ENCODE peak calls at places on chromosome 6, in seven cellular contexts. J is amniotic epithelial cell, W is astrocyte of the spinal cord, C is neural crest cell, X is astrocyte, T is HEK293T, K is G401. P is an unnamed sample.

GRCh38 chr6:71387179-71387578 is 98.6 kb downstream of the OGFRL1 start:
- DNase-seq in J (peak), W (no peak), C (no peak), X (no peak), T (no peak), K (no peak), P (no peak)

GRCh38 chr6:130966581-130966980 is 96.5 kb downstream of the EPB41L2 start:
- DNase-seq in J (no peak), W (no peak), C (no peak), X (no peak), T (no peak), K (peak), P (no peak)

GRCh38 chr6:27374824-27375612 is 13.5 kb upstream of the ZNF391 start:
- DNase-seq in J (peak), W (peak), C (peak), X (peak), T (peak), K (peak), P (peak)

GRCh38 chr6:129671442-129672344 is 38.3 kb downstream of the ARHGAP18 start:
- DNase-seq in J (peak), W (no peak), C (no peak), X (no peak), T (no peak), K (no peak), P (no peak)

GRCh38 chr6:20473518-20473917 is 60.7 kb upstream of the CDKAL1 start:
- DNase-seq in J (no peak), W (no peak), C (no peak), X (no peak), T (no peak), K (no peak), P (no peak)

GRCh38 chr6:142892254-142893021 is 52.5 kb downstream of the HIVEP2 start:
- DNase-seq in J (no peak), W (no peak), C (no peak), X (no peak), T (no peak), K (no peak), P (no peak)

GRCh38 chr6:47810885-47811284 is 29.1 kb downstream of the OPN5 start:
- DNase-seq in J (no peak), W (no peak), C (no peak), X (no peak), T (no peak), K (no peak), P (no peak)

GRCh38 chr6:151370509-151371078 is 20.8 kb downstream of the ZBTB2 start:
- DNase-seq in J (peak), W (peak), C (no peak), X (peak), T (no peak), K (no peak), P (no peak)

GRCh38 chr6:26064619-26065257 is 22.5 kb upstream of the HFE start:
- DNase-seq in J (peak), W (peak), C (peak), X (peak), T (peak), K (peak), P (peak)

GRCh38 chr6:149234051-149234962 is 83.2 kb upstream of the TAB2 start:
- DNase-seq in J (peak), W (peak), C (no peak), X (peak), T (no peak), K (no peak), P (no peak)

GRCh38 chr6:30819287-30819917 is 64.9 kb upstream of the DDR1 start:
- DNase-seq in J (peak), W (no peak), C (no peak), X (peak), T (no peak), K (no peak), P (no peak)

GRCh38 chr6:5260111-5260620 is 584 bp downstream of the LYRM4 start:
- DNase-seq in J (peak), W (peak), C (peak), X (peak), T (peak), K (peak), P (no peak)

GRCh38 chr6:55869731-55870130 is 5.7 kb downstream of the BMP5 start:
- DNase-seq in J (no peak), W (no peak), C (no peak), X (no peak), T (no peak), K (no peak), P (no peak)

P was measured in retina.